ENCODE peak calls at places on chromosomes 13 and 19, in nine cellular contexts. R is foreskin fibroblast, Q is BJ, P is vagina, L is brain microvascular endothelial cell, J is adrenal gland, T is osteocyte, B is bronchial epithelial cell, N is upper lobe of left lung. H is an unnamed sample.

GRCh38 chr19:35620001-35620400 is 7.5 kb downstream of the HAUS5 start:
- DNase-seq in T (no peak), L (no peak), P (no peak), J (no peak), N (peak; percentile 72), B (no peak), R (no peak), Q (no peak), H (no peak)

GRCh38 chr19:2064788-2065524 is 13.9 kb upstream of the MKNK2 start:
- DNase-seq in N (peak; percentile 88), R (no peak), B (no peak), J (peak; percentile 75), L (no peak), P (no peak), Q (no peak), T (no peak), H (no peak)

GRCh38 chr13:48804836-48805601 is 151.3 kb downstream of the CYSLTR2 start:
- DNase-seq in P (no peak), L (no peak), R (peak; percentile 43), J (no peak), Q (no peak), B (no peak), T (no peak), N (no peak), H (no peak)

GRCh38 chr13:80116107-80116506 is 224.8 kb downstream of the SPRY2 start:
- DNase-seq in R (peak; percentile 79), P (no peak), L (peak; percentile 49), B (peak; percentile 54), Q (peak; percentile 65), J (no peak), N (no peak), T (no peak), H (no peak)

GRCh38 chr13:21121616-21122015 is 54.7 kb downstream of the SKA3 start:
- DNase-seq in T (no peak), J (no peak), L (no peak), Q (no peak), B (no peak), N (no peak), P (no peak), R (no peak), H (no peak)

GRCh38 chr13:43054803-43055802 is 31.7 kb downstream of the DNAJC15 start:
- DNase-seq in P (no peak), B (peak; percentile 56), T (no peak), Q (no peak), L (peak; percentile 84), J (no peak), N (no peak), R (peak; percentile 60), H (no peak)

GRCh38 chr13:42892760-42893159 is 99.3 kb downstream of the EPSTI1 start:
- DNase-seq in J (no peak), Q (no peak), N (no peak), L (peak; percentile 11), R (peak; percentile 53), B (peak; percentile 81), P (no peak), T (no peak), H (no peak)

GRCh38 chr13:19586904-19587634 is 25.7 kb upstream of the TPTE2 start:
- DNase-seq in R (peak; percentile 24), Q (peak; percentile 33), J (no peak), N (peak; percentile 66), L (no peak), P (no peak), T (no peak), B (no peak), H (peak; percentile 42)

GRCh38 chr19:39247701-39248664 is 673 bp downstream of the IFNL4 start:
- DNase-seq in L (no peak), R (no peak), Q (no peak), B (no peak), N (peak; percentile 87), J (no peak), T (no peak), P (no peak), H (no peak)

GRCh38 chr13:111066544-111066943 is 48.6 kb upstream of the ARHGEF7 start:
- DNase-seq in Q (no peak), L (no peak), P (no peak), B (no peak), T (no peak), J (peak; percentile 48), N (peak; percentile 60), R (no peak), H (no peak)

GRCh38 chr19:10228925-10229324 is 2.2 kb downstream of the S1PR2 start:
- DNase-seq in N (no peak), Q (no peak), R (no peak), L (peak; percentile 35), B (peak; percentile 25), T (no peak), P (no peak), J (no peak), H (no peak)

GRCh38 chr19:16104722-16105121 is 7.0 kb upstream of the RAB8A start:
- DNase-seq in L (no peak), Q (no peak), N (no peak), B (peak; percentile 45), P (no peak), J (no peak), R (no peak), T (no peak), H (no peak)

GRCh38 chr13:65479692-65480091 is 1750.4 kb downstream of the PCDH9 start:
- DNase-seq in Q (no peak), T (no peak), R (no peak), L (no peak), P (no peak), J (no peak), B (no peak), N (no peak), H (no peak)

GRCh38 chr19:14536926-14537692 is 7.7 kb downstream of the TECR start:
- DNase-seq in N (peak; percentile 86), B (peak; percentile 89), J (peak; percentile 78), L (peak; percentile 31), T (no peak), R (no peak), Q (no peak), P (no peak), H (no peak)

GRCh38 chr19:19348266-19348665 is 27.6 kb downstream of the MAU2 start:
- DNase-seq in Q (no peak), J (no peak), N (no peak), L (no peak), R (no peak), P (no peak), B (no peak), T (no peak), H (no peak)

GRCh38 chr13:79018166-79018565 is 359.2 kb upstream of the OBI1 start:
- DNase-seq in R (no peak), N (no peak), L (no peak), T (no peak), B (peak; percentile 20), Q (no peak), J (no peak), P (no peak), H (no peak)
- TF ChIP-seq CTCF in R (no peak), N (no peak), L (no peak), T (no peak), B (peak; percentile 36), Q (no peak), J (no peak), P (no peak), H (no peak)

DNA sequence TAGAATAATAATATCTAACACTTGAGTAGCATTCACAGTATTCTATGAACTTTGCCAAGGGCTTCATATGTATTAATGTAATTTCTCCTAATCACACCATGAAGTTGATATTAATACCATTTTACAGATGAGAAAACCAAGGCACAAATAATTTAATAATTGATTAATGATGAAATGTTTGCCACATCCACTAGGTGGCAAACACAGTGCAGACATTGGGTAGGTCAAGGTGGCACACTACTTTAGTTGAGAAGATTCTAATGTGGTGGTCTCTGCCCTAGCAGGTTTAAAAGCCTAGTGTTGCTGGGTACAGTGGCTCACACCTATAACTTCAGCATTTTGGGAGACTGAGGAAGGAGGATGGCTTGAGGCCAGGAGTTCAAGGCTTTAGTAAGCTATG is 412.4 kb downstream of the SUCLA2 start:
- DNase-seq in J (no peak), P (no peak), T (no peak), B (no peak), N (no peak), R (no peak), Q (no peak), L (no peak), H (no peak)
- TF ChIP-seq CTCF in J (no peak), P (no peak), T (no peak), B (no peak), N (no peak), R (no peak), Q (peak; percentile 4), L (peak; percentile 31), H (no peak)

GRCh38 chr19:47229674-47230121 is 1.3 kb downstream of the BBC3 start:
- DNase-seq in R (no peak), B (no peak), L (no peak), Q (no peak), P (no peak), T (no peak), J (no peak), N (no peak), H (no peak)

GRCh38 chr19:47230921-47231214 is at the start of gene BBC3:
- DNase-seq in P (no peak), R (no peak), T (no peak), N (no peak), B (no peak), Q (no peak), J (no peak), L (no peak), H (no peak)

GRCh38 chr19:47231215-47232054 is 436 bp upstream of the BBC3 start:
- DNase-seq in B (peak; percentile 37), N (peak; percentile 99), J (peak; percentile 94), Q (peak; percentile 46), L (peak; percentile 83), R (peak; percentile 90), P (no peak), T (peak; percentile 96), H (peak; percentile 93)

GRCh38 chr19:47228937-47229673 is 1.9 kb downstream of the BBC3 start:
- DNase-seq in L (peak; percentile 36), R (no peak), N (no peak), B (no peak), J (no peak), P (no peak), T (no peak), Q (no peak), H (peak; percentile 52)

DNA sequence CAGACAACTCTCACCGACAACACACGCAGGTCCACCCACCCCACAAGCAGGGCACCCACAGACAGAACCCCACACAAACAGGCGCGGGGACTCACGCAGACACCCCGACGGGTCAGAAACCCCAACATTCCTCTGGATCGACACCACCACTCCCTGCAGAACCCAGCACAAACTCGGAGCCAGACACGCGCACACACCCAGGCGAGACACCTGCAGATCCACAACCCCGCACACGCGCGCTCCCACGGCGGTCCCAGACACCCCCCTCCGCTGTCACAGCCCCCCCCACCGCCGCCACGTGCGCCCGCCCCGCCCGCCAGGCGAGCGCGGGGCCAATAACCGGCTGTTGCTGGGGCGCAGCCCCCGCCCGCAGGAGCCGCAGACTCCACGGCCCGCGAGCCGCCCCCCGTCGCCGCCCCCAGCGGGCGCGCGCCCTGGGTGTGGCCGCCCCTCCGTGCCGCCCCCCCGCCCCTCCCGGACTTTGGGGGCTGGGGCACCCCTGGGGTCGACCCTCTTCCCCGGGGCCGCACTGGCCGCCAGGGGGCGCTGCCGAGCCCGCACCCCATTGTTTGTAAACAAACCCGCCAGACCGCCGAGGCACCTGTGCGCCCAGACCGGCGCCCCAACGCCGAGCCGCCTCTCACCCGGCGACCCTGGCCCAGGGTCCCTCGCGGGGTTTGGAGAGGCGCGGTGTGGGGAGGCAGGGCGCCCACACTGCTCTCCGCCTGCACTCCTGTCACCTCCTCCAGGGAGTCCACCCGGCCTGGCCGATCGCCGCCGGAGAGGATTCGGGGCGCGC is 678 bp downstream of the BBC3 start:
- DNase-seq in L (no peak), Q (no peak), N (peak; percentile 98), J (peak; percentile 81), B (no peak), P (no peak), T (peak; percentile 92), R (no peak), H (peak; percentile 89)
- TF ChIP-seq CTCF in L (peak; percentile 67), Q (peak; percentile 67), N (peak; percentile 97), J (peak; percentile 51), B (peak; percentile 74), P (peak; percentile 81), T (peak; percentile 89), R (peak; percentile 54), H (peak; percentile 89)

GRCh38 chr13:78806457-78806856 is 147.5 kb upstream of the OBI1 start:
- DNase-seq in Q (no peak), J (no peak), B (no peak), T (no peak), L (no peak), N (no peak), R (no peak), P (no peak), H (no peak)
- TF ChIP-seq CTCF in Q (peak; percentile 9), J (peak; percentile 11), B (no peak), T (peak; percentile 23), L (peak; percentile 33), N (peak; percentile 17), R (no peak), P (no peak), H (no peak)

H was measured in natural killer cell.